ENCODE peak calls at places on chromosomes 16 and 17, in five cellular contexts. One of them, this sample, is unnamed.

GRCh38 chr17:41741709-41742108 is 7.3 kb upstream of the HAP1 start:
- DNase-seq in DND-41: no peak
- DNase-seq in AG09319: no peak
- DNase-seq in left ventricle myocardium inferior: no peak
- DNase-seq in pancreas: no peak
- DNase-seq in this sample: no peak

GRCh38 chr17:73950515-73950914 is 253.0 kb upstream of the RPL38 start:
- DNase-seq in pancreas: no peak
- DNase-seq in DND-41: no peak
- DNase-seq in AG09319: no peak
- DNase-seq in left ventricle myocardium inferior: no peak
- DNase-seq in this sample: no peak

GRCh38 chr16:81517630-81518438 is 73.2 kb downstream of the CMIP start:
- DNase-seq in left ventricle myocardium inferior: no peak
- DNase-seq in AG09319: no peak
- DNase-seq in DND-41: no peak
- DNase-seq in pancreas: no peak
- DNase-seq in this sample: no peak

GRCh38 chr16:87550510-87550961 is 51.8 kb upstream of the JPH3 start:
- DNase-seq in pancreas: peak; percentile 28
- DNase-seq in DND-41: peak; percentile 58
- DNase-seq in left ventricle myocardium inferior: peak; percentile 46
- DNase-seq in AG09319: no peak
- DNase-seq in this sample: peak; percentile 63

GRCh38 chr17:80724723-80725388 is 180.2 kb downstream of the RPTOR start:
- DNase-seq in left ventricle myocardium inferior: no peak
- DNase-seq in pancreas: no peak
- DNase-seq in AG09319: no peak
- DNase-seq in DND-41: peak; percentile 36
- DNase-seq in this sample: no peak

GRCh38 chr16:73067671-73068545 is 20.0 kb upstream of the ZFHX3 start:
- DNase-seq in DND-41: no peak
- DNase-seq in left ventricle myocardium inferior: no peak
- DNase-seq in AG09319: no peak
- DNase-seq in pancreas: no peak
- DNase-seq in this sample: no peak

GRCh38 chr16:77213542-77214108 is 14.4 kb downstream of the SYCE1L start:
- DNase-seq in left ventricle myocardium inferior: no peak
- DNase-seq in DND-41: no peak
- DNase-seq in pancreas: no peak
- DNase-seq in AG09319: no peak
- DNase-seq in this sample: no peak

GRCh38 chr17:1162116-1162855 is 17.5 kb downstream of the ABR start:
- DNase-seq in left ventricle myocardium inferior: no peak
- DNase-seq in AG09319: no peak
- DNase-seq in DND-41: no peak
- DNase-seq in pancreas: no peak
- DNase-seq in this sample: no peak

GRCh38 chr17:82250868-82251500 is 22.1 kb downstream of the SLC16A3 start:
- DNase-seq in pancreas: no peak
- DNase-seq in left ventricle myocardium inferior: no peak
- DNase-seq in DND-41: no peak
- DNase-seq in AG09319: no peak
- DNase-seq in this sample: no peak

GRCh38 chr17:31459716-31460115 is 68.2 kb downstream of the RAB11FIP4 start:
- DNase-seq in DND-41: no peak
- DNase-seq in pancreas: no peak
- DNase-seq in AG09319: no peak
- DNase-seq in left ventricle myocardium inferior: no peak
- DNase-seq in this sample: no peak

GRCh38 chr17:38879878-38880727 is 10.2 kb downstream of the LASP1 start:
- DNase-seq in pancreas: no peak
- DNase-seq in AG09319: no peak
- DNase-seq in DND-41: no peak
- DNase-seq in left ventricle myocardium inferior: no peak
- DNase-seq in this sample: peak; percentile 46

GRCh38 chr17:31745964-31746650 is 112.9 kb downstream of the COPRS start:
- DNase-seq in left ventricle myocardium inferior: no peak
- DNase-seq in pancreas: no peak
- DNase-seq in DND-41: no peak
- DNase-seq in AG09319: no peak
- DNase-seq in this sample: no peak

GRCh38 chr17:50036455-50037320 is 19.2 kb upstream of the ITGA3 start:
- DNase-seq in AG09319: no peak
- DNase-seq in pancreas: no peak
- DNase-seq in left ventricle myocardium inferior: no peak
- DNase-seq in DND-41: no peak
- DNase-seq in this sample: no peak

GRCh38 chr16:84088695-84089395 is 27.9 kb downstream of the MBTPS1 start:
- DNase-seq in AG09319: no peak
- DNase-seq in DND-41: peak; percentile 86
- DNase-seq in pancreas: no peak
- DNase-seq in left ventricle myocardium inferior: peak; percentile 69
- DNase-seq in this sample: peak; percentile 80

GRCh38 chr16:69131749-69132423 is 502 bp downstream of the CHTF8 start:
- DNase-seq in left ventricle myocardium inferior: peak; percentile 79
- DNase-seq in AG09319: peak; percentile 54
- DNase-seq in pancreas: peak; percentile 84
- DNase-seq in DND-41: peak; percentile 92
- DNase-seq in this sample: peak; percentile 83

GRCh38 chr17:75976175-75976848 is 2.7 kb downstream of the ACOX1 start:
- DNase-seq in AG09319: no peak
- DNase-seq in left ventricle myocardium inferior: no peak
- DNase-seq in pancreas: no peak
- DNase-seq in DND-41: no peak
- DNase-seq in this sample: no peak

GRCh38 chr16:5354645-5355044 is 257.1 kb upstream of the EEF2KMT start:
- DNase-seq in pancreas: no peak
- DNase-seq in left ventricle myocardium inferior: no peak
- DNase-seq in DND-41: no peak
- DNase-seq in AG09319: no peak
- DNase-seq in this sample: no peak

GRCh38 chr17:77526728-77527355 is 386.1 kb downstream of the SEC14L1 start:
- DNase-seq in left ventricle myocardium inferior: no peak
- DNase-seq in AG09319: no peak
- DNase-seq in pancreas: no peak
- DNase-seq in DND-41: no peak
- DNase-seq in this sample: no peak

DNA sequence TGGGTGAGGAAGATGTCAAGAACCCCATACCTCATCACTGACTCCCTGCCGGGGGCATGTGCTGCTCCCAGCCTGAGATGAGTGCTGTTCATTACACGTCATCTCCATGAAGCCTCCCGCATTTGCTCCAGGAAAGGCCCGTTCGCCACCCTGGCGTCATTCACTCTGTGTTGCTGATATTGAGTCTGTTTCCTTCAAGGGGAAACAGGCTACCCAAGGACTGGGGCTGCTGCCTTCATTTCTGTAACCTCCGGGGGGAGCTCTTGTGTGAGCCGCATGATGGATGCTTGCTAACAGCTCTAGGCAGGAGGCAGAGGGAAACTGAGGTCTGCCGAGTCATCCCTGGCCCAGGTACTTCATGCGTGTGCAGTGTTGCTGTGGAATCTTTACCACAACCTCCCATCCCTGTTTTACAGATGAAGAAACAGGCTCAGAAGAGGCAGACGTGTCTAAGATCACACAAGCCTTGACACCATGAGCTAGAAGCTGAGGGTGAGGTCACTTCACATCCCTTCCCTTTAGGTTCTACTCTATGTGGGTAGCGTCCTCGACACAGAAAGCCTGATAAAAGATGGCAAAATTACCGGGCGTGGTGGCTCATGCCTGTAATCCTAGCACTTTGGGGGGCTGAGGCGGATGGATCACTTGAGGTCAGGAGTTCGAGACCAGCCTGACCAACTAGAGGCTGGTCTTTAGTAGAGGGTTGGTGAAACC is 3.5 kb upstream of the ARMC5 start:
- DNase-seq in AG09319: no peak
- DNase-seq in pancreas: no peak
- DNase-seq in DND-41: peak; percentile 57
- DNase-seq in left ventricle myocardium inferior: no peak
- DNase-seq in this sample: peak; percentile 62
- TF ChIP-seq CTCF in AG09319: peak; percentile 31
- TF ChIP-seq CTCF in pancreas: no peak
- TF ChIP-seq CTCF in DND-41: peak; percentile 74
- TF ChIP-seq CTCF in left ventricle myocardium inferior: peak; percentile 32
- TF ChIP-seq CTCF in this sample: peak; percentile 43

DNA sequence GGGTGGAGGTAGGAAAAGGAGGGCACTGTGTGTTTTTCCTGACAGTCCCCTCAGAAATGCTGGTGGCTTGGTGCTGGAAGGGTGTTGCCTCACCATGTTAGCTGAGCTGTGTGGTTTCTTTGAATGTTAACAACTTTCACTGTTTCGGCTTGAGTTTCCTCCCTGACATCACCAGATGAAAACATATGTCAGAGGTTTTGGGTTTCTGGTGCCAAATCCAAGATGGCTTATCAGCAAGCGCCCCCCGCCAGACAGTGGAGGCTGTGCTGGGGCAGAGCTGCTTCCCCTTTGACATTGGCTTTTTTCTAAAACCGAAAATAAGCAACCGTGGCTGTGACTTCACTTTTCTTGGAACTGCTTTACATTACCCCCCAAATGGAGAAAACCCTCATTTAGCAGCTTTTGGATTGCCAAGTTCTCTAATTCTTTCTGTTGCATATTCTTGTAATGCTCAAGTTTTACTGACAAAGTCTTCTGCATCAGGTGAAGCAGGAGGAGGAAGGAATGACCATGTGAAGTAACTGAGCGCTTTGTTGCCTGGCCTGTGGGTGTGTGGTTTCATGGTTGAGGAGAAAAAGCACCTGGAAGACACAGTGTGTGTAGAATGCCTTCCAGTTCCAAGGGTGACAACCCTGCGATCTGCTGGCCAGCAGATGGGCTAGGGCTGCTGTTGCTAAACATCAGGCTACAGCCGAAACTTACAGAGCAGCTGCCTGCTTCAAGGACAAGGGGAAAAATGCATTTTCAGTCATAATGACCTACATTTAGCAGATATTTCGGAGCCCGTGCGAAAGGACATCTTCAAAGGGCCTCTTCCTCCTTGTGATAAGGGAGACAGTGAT is 9.7 kb downstream of the RMI2 start:
- DNase-seq in DND-41: peak; percentile 87
- DNase-seq in pancreas: no peak
- DNase-seq in left ventricle myocardium inferior: no peak
- DNase-seq in AG09319: no peak
- DNase-seq in this sample: peak; percentile 95
- TF ChIP-seq CTCF in DND-41: peak; percentile 44
- TF ChIP-seq CTCF in pancreas: no peak
- TF ChIP-seq CTCF in left ventricle myocardium inferior: no peak
- TF ChIP-seq CTCF in AG09319: peak; percentile 8
- TF ChIP-seq CTCF in this sample: no peak

GRCh38 chr17:72049914-72050313 is 70.9 kb upstream of the SOX9 start:
- DNase-seq in pancreas: no peak
- DNase-seq in left ventricle myocardium inferior: no peak
- DNase-seq in DND-41: no peak
- DNase-seq in AG09319: no peak
- DNase-seq in this sample: no peak
- TF ChIP-seq CTCF in pancreas: no peak
- TF ChIP-seq CTCF in left ventricle myocardium inferior: no peak
- TF ChIP-seq CTCF in DND-41: no peak
- TF ChIP-seq CTCF in AG09319: no peak
- TF ChIP-seq CTCF in this sample: no peak

GRCh38 chr16:10671729-10672128 is 23.0 kb downstream of the TEKT5 start:
- DNase-seq in AG09319: no peak
- DNase-seq in left ventricle myocardium inferior: no peak
- DNase-seq in DND-41: no peak
- DNase-seq in pancreas: no peak
- DNase-seq in this sample: no peak

GRCh38 chr16:10669791-10670190 is 24.9 kb downstream of the TEKT5 start:
- DNase-seq in DND-41: no peak
- DNase-seq in left ventricle myocardium inferior: no peak
- DNase-seq in AG09319: no peak
- DNase-seq in pancreas: no peak
- DNase-seq in this sample: no peak

GRCh38 chr16:10667239-10667638 is 27.5 kb downstream of the TEKT5 start:
- DNase-seq in left ventricle myocardium inferior: no peak
- DNase-seq in AG09319: no peak
- DNase-seq in DND-41: no peak
- DNase-seq in pancreas: no peak
- DNase-seq in this sample: no peak

GRCh38 chr16:10665166-10665565 is 29.6 kb downstream of the TEKT5 start:
- DNase-seq in DND-41: no peak
- DNase-seq in AG09319: no peak
- DNase-seq in pancreas: no peak
- DNase-seq in left ventricle myocardium inferior: no peak
- DNase-seq in this sample: no peak

DNA sequence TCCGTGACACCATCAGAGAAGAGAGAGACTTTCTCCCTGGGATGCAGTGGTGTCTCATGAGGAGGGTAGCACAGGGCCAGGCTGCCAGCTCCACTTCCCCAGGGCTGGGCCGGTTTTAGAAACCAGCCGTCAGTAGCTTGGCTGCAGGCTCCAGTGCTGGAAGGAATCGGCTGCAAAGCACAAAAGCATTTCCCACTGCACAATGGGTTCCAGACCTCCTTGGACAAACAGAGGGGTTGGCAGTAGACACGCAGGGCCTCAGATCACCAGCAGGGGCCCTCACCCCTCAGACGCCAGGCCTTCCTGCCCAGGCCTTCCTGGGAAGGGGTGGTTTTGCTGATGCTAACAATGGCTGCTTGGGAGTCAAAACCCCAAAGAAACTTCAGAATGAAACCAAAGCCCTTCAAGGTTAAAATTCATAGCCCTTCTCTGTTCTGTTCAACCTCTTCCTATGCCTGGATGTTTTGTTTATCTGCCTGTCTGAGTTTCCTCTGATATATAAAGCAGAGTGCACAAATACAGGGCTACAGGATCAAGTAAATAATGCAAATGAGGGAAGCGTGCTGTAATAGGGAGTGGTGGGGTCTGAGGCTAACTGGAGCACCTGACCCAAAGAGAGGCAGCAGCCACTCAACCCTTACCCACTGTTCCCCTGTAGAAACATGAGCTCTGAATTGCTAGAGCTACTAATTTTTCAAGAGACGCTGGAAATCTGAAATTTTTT is 26.2 kb downstream of the TEKT5 start:
- DNase-seq in left ventricle myocardium inferior: no peak
- DNase-seq in pancreas: no peak
- DNase-seq in AG09319: no peak
- DNase-seq in DND-41: peak; percentile 28
- DNase-seq in this sample: peak; percentile 19
- TF ChIP-seq CTCF in left ventricle myocardium inferior: peak; percentile 63
- TF ChIP-seq CTCF in pancreas: peak; percentile 20
- TF ChIP-seq CTCF in AG09319: peak; percentile 52
- TF ChIP-seq CTCF in DND-41: peak; percentile 76
- TF ChIP-seq CTCF in this sample: peak; percentile 60

DNA sequence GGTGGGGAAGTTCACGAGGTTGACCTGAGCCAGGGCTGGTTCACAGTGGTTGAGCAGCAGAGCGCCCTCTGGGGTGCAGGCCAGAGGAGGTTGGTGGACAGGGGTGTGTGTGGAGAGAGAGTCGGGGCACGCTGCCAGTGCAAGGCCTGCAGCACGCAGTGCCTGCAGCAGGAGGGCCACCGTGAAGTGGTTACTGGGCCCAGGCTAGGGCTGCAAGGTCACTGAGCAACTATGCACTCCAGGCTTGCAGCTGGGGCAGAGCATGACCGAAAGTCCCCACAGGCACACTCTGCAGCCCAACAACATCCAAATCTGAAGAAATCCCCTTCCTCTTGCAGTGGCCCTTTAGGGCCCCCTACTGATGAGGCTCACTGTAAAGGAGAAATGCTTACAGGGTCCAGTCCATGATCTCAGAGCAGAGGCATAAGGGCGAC is 89.1 kb upstream of the NOL11 start:
- DNase-seq in AG09319: no peak
- DNase-seq in DND-41: no peak
- DNase-seq in left ventricle myocardium inferior: peak; percentile 26
- DNase-seq in pancreas: no peak
- DNase-seq in this sample: peak; percentile 16
- TF ChIP-seq CTCF in AG09319: peak; percentile 23
- TF ChIP-seq CTCF in DND-41: peak; percentile 25
- TF ChIP-seq CTCF in left ventricle myocardium inferior: peak; percentile 36
- TF ChIP-seq CTCF in pancreas: no peak
- TF ChIP-seq CTCF in this sample: no peak

This sample was measured in activated CD8-positive, alpha-beta T cell treated with anti-CD3 and anti-CD28 coated beads for 36 hours.